ENCODE peak calls at places on chromosomes 4 and X, in five cellular contexts. L is fibroblast of villous mesenchyme, X is OCI-LY7, M is astrocyte of the spinal cord, E is uterus. S is an unnamed sample.

GRCh38 chrX:100491174-100491573 is 81.1 kb upstream of the PCDH19 start:
- DNase-seq in L (no peak), X (no peak), M (no peak), E (no peak), S (no peak)

GRCh38 chr4:78058591-78059523 is 1.7 kb downstream of the FRAS1 start:
- DNase-seq in L (no peak), X (peak), M (peak), E (peak), S (peak)

GRCh38 chrX:150763810-150764209 is 70.6 kb downstream of the MTMR1 start:
- DNase-seq in L (no peak), X (no peak), M (no peak), E (no peak), S (no peak)

GRCh38 chr4:162852642-162853041 is 314.0 kb downstream of the NAF1 start:
- DNase-seq in L (no peak), X (no peak), M (no peak), E (no peak), S (no peak)

GRCh38 chrX:133640161-133641015 is 225.1 kb upstream of the GPC4 start:
- DNase-seq in L (no peak), X (no peak), M (peak), E (no peak), S (no peak)

GRCh38 chrX:13220916-13221315 is 98.9 kb downstream of the ATXN3L start:
- DNase-seq in L (peak), X (no peak), M (peak), E (no peak), S (peak)

GRCh38 chr4:107647591-107647990 is 72.4 kb downstream of the PAPSS1 start:
- DNase-seq in L (no peak), X (no peak), M (peak), E (no peak), S (no peak)

GRCh38 chrX:108704839-108705238 is 31.5 kb downstream of the IRS4 start:
- DNase-seq in L (no peak), X (no peak), M (no peak), E (no peak), S (no peak)

GRCh38 chr4:98682719-98683118 is 24.3 kb upstream of the TSPAN5 start:
- DNase-seq in L (peak), X (no peak), M (peak), E (no peak), S (no peak)

GRCh38 chrX:33198561-33199279 is 12.6 kb downstream of the DMD start:
- DNase-seq in L (no peak), X (no peak), M (no peak), E (no peak), S (no peak)
- H3K4me3 ChIP-seq in L (no peak), X (no peak), M (no peak), E (no peak), S (no peak)

GRCh38 chr4:122797405-122798094 is 29.1 kb upstream of the FGF2 start:
- DNase-seq in L (no peak), X (no peak), M (no peak), E (no peak), S (no peak)
- H3K4me3 ChIP-seq in L (peak), X (no peak), M (no peak), E (peak), S (no peak)

DNA sequence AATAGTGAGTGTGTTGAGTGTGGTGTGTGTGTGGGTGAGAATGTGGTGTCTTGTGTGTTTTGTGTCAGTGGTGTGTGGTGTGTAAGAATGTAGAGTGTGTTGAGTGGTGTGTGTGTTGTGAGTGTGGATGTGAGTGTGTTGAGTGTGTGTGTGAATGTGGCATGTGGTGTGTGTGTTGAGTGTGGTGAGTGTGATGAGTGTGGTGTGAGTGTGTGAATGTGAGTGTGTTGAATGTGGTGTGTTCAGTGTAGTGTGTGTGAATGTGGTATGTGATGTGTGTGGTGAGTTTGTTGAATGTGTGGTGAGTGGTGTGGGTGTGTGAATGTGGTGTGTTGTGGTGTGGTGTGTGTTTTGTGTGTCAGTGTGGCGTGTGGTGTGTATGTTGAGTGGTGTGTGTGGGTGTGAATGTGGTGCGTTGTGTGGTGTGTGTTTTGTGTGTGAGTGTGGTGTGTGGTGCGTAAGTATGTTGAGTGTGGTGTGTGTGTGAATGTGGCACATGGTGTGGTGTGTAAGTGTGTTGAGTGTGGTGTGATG is 60.8 kb upstream of the SORCS2 start:
- DNase-seq in L (no peak), X (no peak), M (no peak), E (no peak), S (no peak)
- H3K4me3 ChIP-seq in L (no peak), X (no peak), M (no peak), E (no peak), S (no peak)

DNA sequence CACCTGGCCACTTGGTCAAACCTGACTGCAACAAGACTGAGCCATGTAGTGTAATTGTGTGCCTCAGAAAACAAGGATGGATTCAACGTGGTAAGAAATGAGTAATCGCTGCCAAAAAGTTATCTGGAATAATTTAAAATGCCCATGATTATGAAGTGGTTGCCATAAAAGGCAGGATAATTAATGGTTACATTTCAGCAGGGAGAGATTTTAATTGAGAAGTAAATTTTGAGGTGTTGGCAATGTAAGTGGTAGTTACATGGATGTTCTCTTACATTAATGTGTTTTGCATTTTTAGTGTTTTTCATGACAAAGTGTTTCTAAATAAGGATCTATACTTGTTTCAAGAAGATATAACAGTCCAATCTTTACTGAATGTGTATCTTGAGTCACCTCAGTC is 15.7 kb downstream of the HAUS3 start:
- DNase-seq in L (no peak), X (no peak), M (no peak), E (no peak), S (no peak)
- H3K4me3 ChIP-seq in L (no peak), X (no peak), M (no peak), E (no peak), S (no peak)

DNA sequence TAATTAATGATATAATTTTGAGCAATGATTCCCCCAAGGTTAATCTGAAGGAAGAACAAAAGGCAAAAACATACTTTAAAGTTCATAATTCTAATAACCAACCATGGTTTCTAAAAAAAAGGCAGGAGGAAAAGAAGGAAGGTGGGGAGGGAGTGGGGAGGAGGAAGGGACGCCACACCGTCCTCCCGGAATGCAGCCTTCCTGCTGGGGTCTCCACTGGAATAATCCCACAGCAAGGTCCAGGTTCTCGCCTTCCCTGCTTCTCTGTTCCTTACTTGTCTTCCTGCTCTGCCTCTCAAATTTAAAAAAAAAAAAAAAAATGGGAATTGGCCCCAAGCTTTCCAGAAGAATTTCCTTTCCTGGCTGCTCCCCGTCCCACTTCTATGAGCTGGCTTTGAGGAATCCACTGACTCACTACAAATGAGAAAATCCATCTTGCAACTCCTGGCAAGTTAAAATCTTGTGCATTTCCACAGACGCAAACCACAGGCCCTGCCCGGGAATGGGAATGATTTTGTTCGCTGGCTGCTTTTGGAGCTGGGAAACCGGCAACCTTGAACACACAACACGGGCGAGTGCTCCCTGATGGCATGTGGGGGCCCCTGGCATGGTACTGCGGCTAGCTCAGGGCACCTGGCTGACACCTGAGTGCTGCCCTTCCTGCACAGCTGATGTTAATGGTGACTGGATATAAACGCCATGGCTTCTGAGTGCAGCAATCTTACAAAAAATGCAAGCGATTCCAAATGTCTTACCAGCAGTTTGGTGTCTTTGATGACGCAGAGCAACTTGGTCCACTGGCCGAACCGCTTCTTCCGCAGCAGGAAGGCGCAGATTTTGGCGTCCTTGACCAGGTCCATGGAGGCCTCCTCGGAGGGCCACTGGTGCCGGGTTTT is 97.0 kb downstream of the AFAP1 start:
- DNase-seq in L (peak), X (no peak), M (peak), E (peak), S (peak)
- H3K4me3 ChIP-seq in L (no peak), X (no peak), M (no peak), E (no peak), S (no peak)